ENCODE peak calls at places on chromosomes 7 and 10, in five cellular contexts. One of them, this sample, is unnamed.

GRCh38 chr10:6035101-6035834 is 26.9 kb downstream of the IL2RA start:
- DNase-seq in fibroblast of the aortic adventitia: no peak
- DNase-seq in progenitor cell of endocrine pancreas: no peak
- DNase-seq in upper lobe of right lung: no peak
- DNase-seq in cardiac muscle cell: no peak
- DNase-seq in this sample: no peak

GRCh38 chr7:33669251-33669670 is 236.1 kb upstream of the BMPER start:
- DNase-seq in cardiac muscle cell: peak; percentile 26
- DNase-seq in progenitor cell of endocrine pancreas: no peak
- DNase-seq in fibroblast of the aortic adventitia: no peak
- DNase-seq in upper lobe of right lung: no peak
- DNase-seq in this sample: peak; percentile 52

GRCh38 chr7:5382281-5383041 is 41.2 kb downstream of the TNRC18 start:
- DNase-seq in progenitor cell of endocrine pancreas: peak; percentile 44
- DNase-seq in cardiac muscle cell: peak; percentile 53
- DNase-seq in upper lobe of right lung: no peak
- DNase-seq in fibroblast of the aortic adventitia: no peak
- DNase-seq in this sample: peak; percentile 30

GRCh38 chr7:70791341-70791740 is 340.6 kb upstream of the GALNT17 start:
- DNase-seq in cardiac muscle cell: no peak
- DNase-seq in upper lobe of right lung: no peak
- DNase-seq in progenitor cell of endocrine pancreas: no peak
- DNase-seq in fibroblast of the aortic adventitia: no peak
- DNase-seq in this sample: no peak

GRCh38 chr10:34520510-34520909 is 294.6 kb downstream of the PARD3 start:
- DNase-seq in upper lobe of right lung: no peak
- DNase-seq in progenitor cell of endocrine pancreas: no peak
- DNase-seq in cardiac muscle cell: no peak
- DNase-seq in fibroblast of the aortic adventitia: no peak
- DNase-seq in this sample: no peak

GRCh38 chr7:129078455-129078854 is 23.5 kb upstream of the TNPO3 start:
- DNase-seq in fibroblast of the aortic adventitia: no peak
- DNase-seq in cardiac muscle cell: no peak
- DNase-seq in upper lobe of right lung: no peak
- DNase-seq in progenitor cell of endocrine pancreas: no peak
- DNase-seq in this sample: no peak

GRCh38 chr10:2130906-2131305 is 393.6 kb upstream of the ADARB2 start:
- DNase-seq in progenitor cell of endocrine pancreas: no peak
- DNase-seq in fibroblast of the aortic adventitia: no peak
- DNase-seq in cardiac muscle cell: no peak
- DNase-seq in upper lobe of right lung: no peak
- DNase-seq in this sample: no peak

GRCh38 chr10:61933857-61934559 is 32.5 kb downstream of the ARID5B start:
- DNase-seq in fibroblast of the aortic adventitia: no peak
- DNase-seq in upper lobe of right lung: no peak
- DNase-seq in progenitor cell of endocrine pancreas: no peak
- DNase-seq in cardiac muscle cell: no peak
- DNase-seq in this sample: no peak

GRCh38 chr7:27793780-27794179 is 53.8 kb downstream of the TAX1BP1 start:
- DNase-seq in fibroblast of the aortic adventitia: peak; percentile 43
- DNase-seq in progenitor cell of endocrine pancreas: no peak
- DNase-seq in upper lobe of right lung: no peak
- DNase-seq in cardiac muscle cell: no peak
- DNase-seq in this sample: peak; percentile 35

GRCh38 chr7:151439855-151440798 is at the start of gene CRYGN:
- DNase-seq in cardiac muscle cell: no peak
- DNase-seq in fibroblast of the aortic adventitia: no peak
- DNase-seq in progenitor cell of endocrine pancreas: peak; percentile 34
- DNase-seq in upper lobe of right lung: peak; percentile 58
- DNase-seq in this sample: no peak

GRCh38 chr10:74681917-74682627 is 144.3 kb upstream of the KAT6B start:
- DNase-seq in progenitor cell of endocrine pancreas: no peak
- DNase-seq in cardiac muscle cell: peak; percentile 40
- DNase-seq in upper lobe of right lung: no peak
- DNase-seq in fibroblast of the aortic adventitia: no peak
- DNase-seq in this sample: no peak

GRCh38 chr10:72320676-72321247 is 34.0 kb downstream of the DNAJB12 start:
- DNase-seq in upper lobe of right lung: no peak
- DNase-seq in progenitor cell of endocrine pancreas: no peak
- DNase-seq in cardiac muscle cell: peak; percentile 99
- DNase-seq in fibroblast of the aortic adventitia: peak; percentile 100
- DNase-seq in this sample: peak; percentile 98

GRCh38 chr7:101524376-101524775 is 104.7 kb downstream of the MYL10 start:
- DNase-seq in fibroblast of the aortic adventitia: no peak
- DNase-seq in upper lobe of right lung: no peak
- DNase-seq in cardiac muscle cell: no peak
- DNase-seq in progenitor cell of endocrine pancreas: no peak
- DNase-seq in this sample: no peak

GRCh38 chr10:71964669-71965515 is 697 bp downstream of the CHST3 start:
- DNase-seq in upper lobe of right lung: no peak
- DNase-seq in cardiac muscle cell: peak; percentile 81
- DNase-seq in fibroblast of the aortic adventitia: peak; percentile 80
- DNase-seq in progenitor cell of endocrine pancreas: peak; percentile 40
- DNase-seq in this sample: peak; percentile 79

GRCh38 chr10:70477661-70478162 is 855 bp upstream of the PALD1 start:
- DNase-seq in upper lobe of right lung: no peak
- DNase-seq in cardiac muscle cell: peak; percentile 28
- DNase-seq in progenitor cell of endocrine pancreas: no peak
- DNase-seq in fibroblast of the aortic adventitia: peak; percentile 15
- DNase-seq in this sample: peak; percentile 30

GRCh38 chr10:70479626-70480253 is 1.2 kb downstream of the PALD1 start:
- DNase-seq in cardiac muscle cell: no peak
- DNase-seq in progenitor cell of endocrine pancreas: no peak
- DNase-seq in fibroblast of the aortic adventitia: no peak
- DNase-seq in upper lobe of right lung: no peak
- DNase-seq in this sample: no peak

GRCh38 chr10:70479161-70479531 is 579 bp downstream of the PALD1 start:
- DNase-seq in upper lobe of right lung: no peak
- DNase-seq in progenitor cell of endocrine pancreas: no peak
- DNase-seq in cardiac muscle cell: no peak
- DNase-seq in fibroblast of the aortic adventitia: no peak
- DNase-seq in this sample: no peak

GRCh38 chr10:70480254-70480861 is 1.8 kb downstream of the PALD1 start:
- DNase-seq in fibroblast of the aortic adventitia: no peak
- DNase-seq in cardiac muscle cell: no peak
- DNase-seq in progenitor cell of endocrine pancreas: no peak
- DNase-seq in upper lobe of right lung: no peak
- DNase-seq in this sample: no peak

DNA sequence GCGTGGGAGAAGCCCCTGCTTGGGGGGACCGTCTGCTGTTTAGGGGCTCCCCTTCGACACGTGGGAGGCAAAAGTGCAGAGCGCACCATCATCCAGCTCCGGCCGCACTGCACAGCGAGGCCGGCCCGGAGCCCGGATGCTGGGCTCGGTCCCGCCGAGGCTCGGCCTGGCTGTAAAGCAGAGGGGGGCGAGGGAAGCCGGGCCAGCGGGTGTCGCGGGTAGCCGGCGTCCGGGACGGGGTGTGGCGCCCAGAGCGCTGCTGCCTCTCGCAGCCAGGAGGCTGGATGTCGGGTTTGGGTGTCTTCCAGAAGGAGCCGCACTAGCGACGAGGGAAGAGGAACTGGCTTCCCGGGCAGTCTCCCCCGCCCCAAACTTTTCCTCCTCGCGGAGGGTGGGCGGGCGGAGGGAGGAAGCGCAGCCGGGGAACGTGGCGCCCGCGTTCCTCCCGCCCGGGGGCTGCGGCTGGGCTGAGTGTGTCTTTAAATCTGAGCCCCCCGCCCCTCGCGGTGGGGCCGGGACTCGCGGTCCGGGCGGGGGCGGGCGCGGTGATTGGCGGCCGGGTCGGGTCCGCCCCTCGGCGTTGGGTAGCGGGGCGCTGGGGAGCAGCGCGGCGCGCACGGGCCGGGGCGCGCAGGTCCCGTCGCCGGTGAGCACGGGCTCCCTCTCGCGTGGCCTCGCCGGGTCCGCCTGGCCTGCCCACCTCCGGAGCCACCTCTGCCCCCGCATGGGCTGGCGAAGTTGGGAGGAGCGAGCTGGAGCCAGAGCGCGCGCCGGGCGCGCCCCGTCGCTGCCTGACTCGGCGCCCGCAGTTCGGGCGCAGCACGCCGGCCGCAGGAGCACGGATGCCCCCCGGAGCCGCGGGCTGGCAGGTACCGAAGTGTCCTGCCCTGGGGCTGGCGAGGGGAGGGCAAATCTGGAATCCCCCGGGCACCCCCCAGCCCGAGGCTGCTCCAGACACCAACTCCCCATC is at the start of gene PALD1:
- DNase-seq in fibroblast of the aortic adventitia: peak; percentile 10
- DNase-seq in cardiac muscle cell: peak; percentile 39
- DNase-seq in progenitor cell of endocrine pancreas: peak; percentile 31
- DNase-seq in upper lobe of right lung: peak; percentile 82
- DNase-seq in this sample: peak; percentile 5
- TF ChIP-seq CTCF in fibroblast of the aortic adventitia: peak; percentile 30
- TF ChIP-seq CTCF in cardiac muscle cell: no peak
- TF ChIP-seq CTCF in progenitor cell of endocrine pancreas: peak; percentile 10
- TF ChIP-seq CTCF in upper lobe of right lung: peak; percentile 16
- TF ChIP-seq CTCF in this sample: no peak

DNA sequence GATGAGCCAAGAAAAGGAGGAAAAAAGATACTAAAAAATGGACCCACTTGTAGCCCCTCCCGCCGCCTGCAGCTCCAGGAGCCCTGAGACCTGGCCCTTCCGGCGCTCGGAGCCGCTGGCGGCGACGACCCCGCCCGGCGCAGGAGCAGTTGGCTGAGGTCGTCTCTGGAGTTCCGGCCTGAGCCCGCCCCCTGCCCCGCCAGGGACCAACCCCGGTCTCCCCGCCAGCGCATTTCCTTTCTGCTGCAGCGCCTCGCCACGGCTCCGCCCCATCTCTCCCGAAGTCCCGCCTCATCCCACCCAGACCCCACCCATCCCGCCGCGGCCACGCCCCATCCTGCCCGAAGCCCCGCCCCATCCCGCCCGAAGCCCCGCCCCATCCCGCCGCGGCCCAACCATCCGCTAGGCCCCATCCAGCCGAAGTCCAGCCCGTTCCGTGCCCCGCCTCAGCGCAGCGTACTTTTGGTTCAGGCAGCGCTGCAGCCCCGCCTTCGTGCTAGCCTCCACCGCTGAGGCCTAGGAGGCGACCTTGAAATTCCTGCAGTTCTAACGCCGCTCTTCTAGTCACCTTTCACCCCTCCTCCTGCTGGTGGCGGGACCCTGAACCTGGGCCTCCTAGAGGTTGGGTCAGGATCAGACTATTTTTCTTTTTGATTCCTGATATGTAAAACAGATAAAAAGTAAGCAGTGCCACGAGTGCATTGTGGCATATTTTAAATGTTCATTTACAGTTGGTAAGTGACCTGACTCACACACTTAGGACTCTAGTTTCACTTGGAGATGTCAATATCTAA is at the start of gene STN1:
- DNase-seq in cardiac muscle cell: peak; percentile 98
- DNase-seq in progenitor cell of endocrine pancreas: peak; percentile 92
- DNase-seq in upper lobe of right lung: peak; percentile 99
- DNase-seq in fibroblast of the aortic adventitia: peak; percentile 96
- DNase-seq in this sample: peak; percentile 98
- TF ChIP-seq CTCF in cardiac muscle cell: no peak
- TF ChIP-seq CTCF in progenitor cell of endocrine pancreas: peak; percentile 48
- TF ChIP-seq CTCF in upper lobe of right lung: peak; percentile 24
- TF ChIP-seq CTCF in fibroblast of the aortic adventitia: no peak
- TF ChIP-seq CTCF in this sample: no peak

DNA sequence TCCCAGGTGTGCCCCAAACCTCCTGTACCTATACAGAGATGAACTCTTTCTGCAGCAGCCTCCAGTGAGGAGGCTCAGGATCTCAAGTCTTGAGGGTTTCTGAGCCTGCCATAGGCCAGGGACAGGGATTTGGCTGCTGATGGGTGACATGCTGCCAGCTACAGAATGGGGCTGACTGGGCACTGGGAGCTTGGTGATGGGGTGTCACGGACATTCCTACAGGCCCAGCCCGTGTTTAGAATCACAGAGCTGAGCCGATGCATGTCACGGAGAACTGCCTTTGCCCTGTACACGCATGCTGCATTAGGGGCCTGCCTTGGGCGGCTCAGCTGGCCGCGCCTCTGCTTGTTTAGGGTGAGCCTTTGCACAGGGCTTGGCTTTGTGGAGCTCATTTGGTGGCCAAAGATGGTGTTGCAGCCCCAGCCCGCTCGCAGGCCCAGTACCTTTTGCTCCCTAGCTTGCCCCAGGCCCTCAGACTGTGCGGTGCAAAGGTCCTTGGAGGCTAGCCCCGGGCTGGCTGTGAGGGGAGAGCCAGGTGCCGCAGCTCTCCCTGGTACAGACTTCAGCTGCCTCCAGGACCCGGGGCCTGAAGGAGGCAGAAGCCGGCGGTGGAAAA is 108.4 kb upstream of the BTBD16 start:
- DNase-seq in upper lobe of right lung: peak; percentile 63
- DNase-seq in progenitor cell of endocrine pancreas: peak; percentile 39
- DNase-seq in fibroblast of the aortic adventitia: no peak
- DNase-seq in cardiac muscle cell: no peak
- DNase-seq in this sample: no peak
- TF ChIP-seq CTCF in upper lobe of right lung: no peak
- TF ChIP-seq CTCF in progenitor cell of endocrine pancreas: peak; percentile 43
- TF ChIP-seq CTCF in fibroblast of the aortic adventitia: no peak
- TF ChIP-seq CTCF in cardiac muscle cell: peak; percentile 2
- TF ChIP-seq CTCF in this sample: no peak

GRCh38 chr10:70822421-70822820 is 6.7 kb downstream of the SGPL1 start:
- DNase-seq in cardiac muscle cell: no peak
- DNase-seq in progenitor cell of endocrine pancreas: no peak
- DNase-seq in upper lobe of right lung: no peak
- DNase-seq in fibroblast of the aortic adventitia: no peak
- DNase-seq in this sample: no peak

GRCh38 chr10:70816220-70816894 is 609 bp downstream of the SGPL1 start:
- DNase-seq in progenitor cell of endocrine pancreas: peak; percentile 57
- DNase-seq in cardiac muscle cell: peak; percentile 86
- DNase-seq in upper lobe of right lung: peak; percentile 85
- DNase-seq in fibroblast of the aortic adventitia: peak; percentile 91
- DNase-seq in this sample: peak; percentile 85

GRCh38 chr10:70815504-70816219 is at the start of gene SGPL1:
- DNase-seq in fibroblast of the aortic adventitia: peak; percentile 73
- DNase-seq in cardiac muscle cell: peak; percentile 88
- DNase-seq in upper lobe of right lung: peak; percentile 92
- DNase-seq in progenitor cell of endocrine pancreas: peak; percentile 83
- DNase-seq in this sample: peak; percentile 78

DNA sequence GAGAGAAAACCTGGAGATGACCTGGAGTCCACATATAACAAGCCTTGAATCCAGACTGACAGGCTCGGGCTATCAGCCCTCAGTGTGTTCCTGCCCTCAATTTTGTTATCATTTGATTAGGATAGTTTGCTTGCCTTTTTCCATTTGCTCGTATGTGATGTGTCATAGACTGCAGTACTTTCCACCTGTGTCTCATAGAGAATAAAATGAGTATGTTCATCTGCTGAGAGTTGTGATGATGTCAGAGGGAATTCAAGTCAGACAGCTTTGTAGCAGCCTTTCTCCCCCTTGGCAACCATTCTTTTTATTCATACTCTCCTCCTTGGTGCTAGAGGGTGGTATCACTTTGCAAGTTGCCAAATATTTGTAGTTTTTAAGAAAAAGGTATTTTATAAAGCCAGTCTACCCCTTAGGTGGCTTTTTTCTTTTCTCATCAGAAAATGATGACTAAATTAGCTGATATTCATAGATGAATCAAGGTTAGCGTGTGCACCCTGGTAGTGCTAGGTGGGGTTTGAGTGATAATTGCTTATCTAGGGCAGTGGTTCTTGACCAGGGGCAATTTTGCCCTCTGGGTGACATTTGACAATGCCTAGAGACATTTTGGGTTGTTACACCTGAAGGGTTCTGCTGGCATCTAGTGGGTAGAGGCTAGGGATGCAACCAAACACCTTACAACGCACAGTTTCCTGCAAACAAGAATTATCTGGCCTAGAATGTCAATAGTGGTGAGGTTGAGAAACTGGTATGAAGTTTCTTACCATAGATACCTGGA is 5.4 kb downstream of the SGPL1 start:
- DNase-seq in progenitor cell of endocrine pancreas: no peak
- DNase-seq in cardiac muscle cell: no peak
- DNase-seq in upper lobe of right lung: no peak
- DNase-seq in fibroblast of the aortic adventitia: no peak
- DNase-seq in this sample: no peak
- TF ChIP-seq CTCF in progenitor cell of endocrine pancreas: no peak
- TF ChIP-seq CTCF in cardiac muscle cell: no peak
- TF ChIP-seq CTCF in upper lobe of right lung: no peak
- TF ChIP-seq CTCF in fibroblast of the aortic adventitia: no peak
- TF ChIP-seq CTCF in this sample: no peak

GRCh38 chr10:13485623-13486022 is 43.2 kb downstream of the BEND7 start:
- DNase-seq in cardiac muscle cell: peak; percentile 6
- DNase-seq in upper lobe of right lung: no peak
- DNase-seq in progenitor cell of endocrine pancreas: no peak
- DNase-seq in fibroblast of the aortic adventitia: peak; percentile 10
- DNase-seq in this sample: peak; percentile 13
- TF ChIP-seq CTCF in cardiac muscle cell: peak; percentile 32
- TF ChIP-seq CTCF in upper lobe of right lung: no peak
- TF ChIP-seq CTCF in progenitor cell of endocrine pancreas: peak; percentile 50
- TF ChIP-seq CTCF in fibroblast of the aortic adventitia: peak; percentile 56
- TF ChIP-seq CTCF in this sample: peak; percentile 47